ENCODE peak calls at places on chromosomes 6 and 20, in four cellular contexts. W is A549, S is HepG2, V is IMR-90. E is an unnamed sample.

GRCh38 chr20:46148313-46149213 is 30.4 kb downstream of the CD40 start:
- DNase-seq in W (no peak), S (no peak), V (no peak), E (peak)

GRCh38 chr6:40806479-40806878 is 219.3 kb upstream of the LRFN2 start:
- DNase-seq in V (no peak), S (no peak), W (no peak), E (no peak)

GRCh38 chr6:160510199-160510598 is 153.9 kb downstream of the LPA start:
- DNase-seq in V (peak), W (no peak), S (no peak), E (no peak)

GRCh38 chr6:145906144-145906543 is 58.0 kb downstream of the SHPRH start:
- DNase-seq in W (no peak), V (no peak), S (no peak), E (no peak)

GRCh38 chr6:14804444-14805210 is 441.2 kb upstream of the JARID2 start:
- DNase-seq in V (peak), W (no peak), S (peak), E (peak)

GRCh38 chr20:45010399-45010828 is 44.1 kb downstream of the STK4 start:
- DNase-seq in W (no peak), V (peak), S (no peak), E (no peak)

GRCh38 chr6:143408151-143408786 is 42.2 kb downstream of the ADAT2 start:
- DNase-seq in W (no peak), V (no peak), S (no peak), E (no peak)

GRCh38 chr6:121157913-121158312 is 176.4 kb downstream of the TBC1D32 start:
- DNase-seq in V (peak), W (no peak), S (no peak), E (no peak)

GRCh38 chr20:47133809-47134456 is 222.6 kb downstream of the ZMYND8 start:
- DNase-seq in W (peak), V (peak), S (no peak), E (no peak)

GRCh38 chr20:46011631-46012482 is 3.1 kb downstream of the MMP9 start:
- DNase-seq in S (peak), V (peak), W (peak), E (peak)

GRCh38 chr20:642398-643174 is 10.4 kb downstream of the SRXN1 start:
- DNase-seq in V (no peak), W (no peak), S (peak), E (peak)

GRCh38 chr6:96837138-96837971 is at the start of gene GPR63:
- DNase-seq in W (peak), V (peak), S (peak), E (peak)

GRCh38 chr20:53794529-53795115 is 201.0 kb upstream of the ZNF217 start:
- DNase-seq in V (peak), S (no peak), W (no peak), E (no peak)

GRCh38 chr20:53795170-53795569 is 201.5 kb upstream of the ZNF217 start:
- DNase-seq in S (no peak), V (peak), W (no peak), E (no peak)

GRCh38 chr20:53789913-53790675 is 196.5 kb upstream of the ZNF217 start:
- DNase-seq in S (no peak), W (no peak), V (no peak), E (no peak)

GRCh38 chr20:53793783-53794383 is 200.2 kb upstream of the ZNF217 start:
- DNase-seq in S (no peak), V (no peak), W (no peak), E (no peak)

DNA sequence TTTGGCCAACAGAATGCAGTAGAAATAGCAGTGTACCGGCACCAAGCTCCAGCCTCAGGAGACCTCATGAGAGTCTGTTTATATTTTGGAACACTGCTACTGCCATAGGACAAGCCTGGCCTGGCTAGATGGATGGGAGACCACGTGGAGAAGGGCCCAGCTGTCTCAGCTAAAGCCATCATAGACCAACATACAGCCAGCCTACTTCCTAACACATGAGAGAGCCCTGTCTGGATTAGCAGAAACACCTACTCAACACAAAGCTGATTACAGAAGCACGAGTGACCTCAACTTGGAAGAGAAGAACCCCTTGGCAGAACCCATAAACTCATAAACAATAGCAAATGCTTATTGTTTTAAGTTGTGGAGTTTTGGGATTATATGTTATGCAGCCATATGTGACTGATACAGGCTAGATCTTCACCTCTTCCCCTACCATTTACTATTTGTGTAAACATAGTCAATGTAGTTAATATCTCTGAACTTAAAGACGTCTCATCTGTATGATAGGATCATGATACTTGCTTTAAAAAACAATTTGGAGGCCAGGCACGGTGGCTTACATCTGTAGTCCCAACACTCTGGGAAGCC is 199.4 kb upstream of the ZNF217 start:
- DNase-seq in V (no peak), S (no peak), W (no peak), E (no peak)
- TF ChIP-seq RFX5 in V (no peak), S (no peak), W (no peak), E (no peak)

GRCh38 chr6:158645064-158646022 is 800 bp upstream of the DYNLT1 start:
- DNase-seq in V (no peak), S (no peak), W (no peak), E (no peak)

GRCh38 chr6:158642097-158642601 is 2.4 kb downstream of the DYNLT1 start:
- DNase-seq in S (no peak), W (no peak), V (peak), E (no peak)

GRCh38 chr6:158644227-158645063 is at the start of gene DYNLT1:
- DNase-seq in W (peak), V (peak), S (peak), E (peak)

GRCh38 chr6:158640519-158640918 is 4.0 kb downstream of the DYNLT1 start:
- DNase-seq in S (no peak), V (no peak), W (no peak), E (no peak)

DNA sequence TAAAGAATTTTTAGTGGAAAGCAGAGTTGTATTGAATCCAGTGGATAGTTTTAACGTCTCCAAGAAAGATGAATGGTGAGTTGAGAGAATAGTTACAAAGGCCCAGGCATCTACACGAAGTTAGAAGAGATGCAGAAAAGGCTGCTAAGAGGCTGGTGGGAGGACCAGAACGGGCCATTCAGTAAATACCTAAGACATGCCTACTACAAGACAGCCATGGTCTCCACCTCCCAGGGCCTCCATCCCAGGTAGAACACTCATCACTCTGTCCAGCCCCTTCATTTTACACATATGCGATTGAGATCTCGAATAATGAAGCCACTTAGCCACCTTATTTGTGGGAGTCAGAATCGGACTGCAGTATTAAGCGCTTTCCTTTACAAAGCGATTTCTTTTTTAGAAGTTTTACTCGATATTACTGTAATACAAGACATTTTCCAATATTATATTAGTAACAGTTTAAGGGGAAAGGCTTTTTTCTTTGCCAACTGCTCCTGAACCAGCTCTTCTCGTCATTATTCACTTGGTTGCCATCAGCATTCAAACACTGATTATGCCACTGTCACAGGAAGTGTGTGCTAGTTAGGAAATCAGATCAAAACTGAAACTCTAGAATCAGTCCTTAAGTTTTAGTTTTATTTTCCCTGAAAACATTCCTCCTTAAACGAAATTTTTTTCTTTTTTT is 1.6 kb downstream of the DYNLT1 start:
- DNase-seq in W (no peak), S (no peak), V (peak), E (no peak)
- TF ChIP-seq RFX5 in W (no peak), S (no peak), V (no peak), E (no peak)

GRCh38 chr6:95519228-95520037 is 57.9 kb upstream of the MANEA start:
- DNase-seq in V (no peak), S (no peak), W (no peak), E (no peak)

GRCh38 chr6:95518630-95519227 is 58.6 kb upstream of the MANEA start:
- DNase-seq in W (no peak), V (no peak), S (no peak), E (no peak)

GRCh38 chr6:95521181-95521580 is 56.2 kb upstream of the MANEA start:
- DNase-seq in S (no peak), W (no peak), V (no peak), E (no peak)

GRCh38 chr6:95515975-95516374 is 61.4 kb upstream of the MANEA start:
- DNase-seq in S (no peak), V (no peak), W (no peak), E (no peak)

DNA sequence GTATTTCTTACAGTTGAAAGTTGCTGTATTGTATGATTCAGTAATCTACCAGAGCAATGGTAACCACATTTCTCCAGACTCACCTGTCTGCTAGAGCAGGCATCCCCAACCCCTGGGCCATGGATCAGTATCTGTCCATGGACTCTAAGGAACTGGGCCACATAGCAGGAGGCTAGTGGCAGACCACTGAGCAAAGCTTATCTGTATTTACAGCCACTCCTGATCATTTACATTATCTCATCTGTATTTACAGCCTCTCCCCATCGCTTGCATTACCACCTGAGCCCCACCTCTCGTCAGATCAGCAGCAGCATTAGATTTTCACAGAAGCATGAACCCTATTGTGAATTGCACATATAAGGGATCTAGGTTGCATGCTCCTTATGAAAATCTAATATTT is 60.3 kb upstream of the MANEA start:
- DNase-seq in V (no peak), W (no peak), S (no peak), E (no peak)
- TF ChIP-seq RFX5 in V (no peak), W (no peak), S (no peak), E (no peak)

DNA sequence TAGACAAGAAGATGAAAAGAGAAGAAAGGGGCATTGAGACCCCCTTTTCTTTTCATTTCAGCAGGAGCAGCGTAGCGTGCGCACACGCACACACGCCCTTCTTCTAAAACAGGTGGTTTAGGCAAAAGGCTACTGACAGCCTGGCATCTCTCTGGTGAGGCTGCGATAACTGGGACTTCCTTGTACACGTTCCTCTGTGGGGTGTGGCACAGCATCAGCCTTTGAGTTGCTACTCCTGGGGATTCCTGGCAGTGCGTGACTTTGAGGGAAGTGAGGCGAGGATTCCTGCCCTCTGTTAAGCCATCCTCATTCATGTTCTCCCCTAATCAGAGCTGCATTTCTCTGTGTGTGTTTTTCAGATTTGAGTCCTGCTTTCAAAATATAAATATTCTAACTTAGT is 94.7 kb downstream of the TMEM170B start:
- DNase-seq in W (peak), S (no peak), V (peak), E (no peak)
- TF ChIP-seq RFX5 in W (no peak), S (no peak), V (no peak), E (no peak)

GRCh38 chr6:112941613-112942012 is 594.5 kb downstream of the RFPL4B start:
- DNase-seq in S (no peak), V (peak), W (no peak), E (no peak)

GRCh38 chr6:112936079-112936472 is 588.9 kb downstream of the RFPL4B start:
- DNase-seq in W (no peak), S (no peak), V (no peak), E (no peak)

GRCh38 chr6:112938656-112939055 is 591.5 kb downstream of the RFPL4B start:
- DNase-seq in W (no peak), S (no peak), V (no peak), E (no peak)

GRCh38 chr6:112936476-112936875 is 589.3 kb downstream of the RFPL4B start:
- DNase-seq in V (peak), W (no peak), S (no peak), E (no peak)

DNA sequence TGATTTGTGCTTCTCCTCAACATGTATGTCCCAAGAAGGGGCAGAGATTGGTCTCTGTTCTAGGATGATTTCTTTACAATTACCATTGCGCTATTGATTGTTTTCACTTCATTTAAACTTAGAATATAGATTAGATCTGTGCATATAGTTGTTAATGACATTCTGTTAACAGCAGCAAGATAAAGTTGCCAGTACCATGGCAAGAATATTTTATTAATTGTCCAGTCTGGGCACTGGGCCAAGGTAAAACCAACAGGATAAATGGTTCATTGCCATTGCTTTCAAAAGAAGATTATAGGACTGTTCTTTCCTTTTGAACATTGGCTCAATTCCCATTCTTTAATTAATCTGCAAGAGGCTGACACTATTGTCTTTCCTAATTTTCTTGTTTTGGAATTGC is 592.4 kb downstream of the RFPL4B start:
- DNase-seq in W (no peak), V (no peak), S (no peak), E (peak)
- TF ChIP-seq RFX5 in W (no peak), V (no peak), S (no peak), E (no peak)

GRCh38 chr6:12058164-12058926 is 46.2 kb downstream of the HIVEP1 start:
- DNase-seq in S (no peak), W (no peak), V (no peak), E (no peak)

GRCh38 chr6:12064125-12064524 is 52.0 kb downstream of the HIVEP1 start:
- DNase-seq in W (no peak), V (peak), S (no peak), E (no peak)

GRCh38 chr6:12064538-12064937 is 52.4 kb downstream of the HIVEP1 start:
- DNase-seq in V (no peak), W (no peak), S (no peak), E (no peak)

GRCh38 chr6:12062605-12063004 is 50.5 kb downstream of the HIVEP1 start:
- DNase-seq in V (no peak), S (no peak), W (no peak), E (no peak)

DNA sequence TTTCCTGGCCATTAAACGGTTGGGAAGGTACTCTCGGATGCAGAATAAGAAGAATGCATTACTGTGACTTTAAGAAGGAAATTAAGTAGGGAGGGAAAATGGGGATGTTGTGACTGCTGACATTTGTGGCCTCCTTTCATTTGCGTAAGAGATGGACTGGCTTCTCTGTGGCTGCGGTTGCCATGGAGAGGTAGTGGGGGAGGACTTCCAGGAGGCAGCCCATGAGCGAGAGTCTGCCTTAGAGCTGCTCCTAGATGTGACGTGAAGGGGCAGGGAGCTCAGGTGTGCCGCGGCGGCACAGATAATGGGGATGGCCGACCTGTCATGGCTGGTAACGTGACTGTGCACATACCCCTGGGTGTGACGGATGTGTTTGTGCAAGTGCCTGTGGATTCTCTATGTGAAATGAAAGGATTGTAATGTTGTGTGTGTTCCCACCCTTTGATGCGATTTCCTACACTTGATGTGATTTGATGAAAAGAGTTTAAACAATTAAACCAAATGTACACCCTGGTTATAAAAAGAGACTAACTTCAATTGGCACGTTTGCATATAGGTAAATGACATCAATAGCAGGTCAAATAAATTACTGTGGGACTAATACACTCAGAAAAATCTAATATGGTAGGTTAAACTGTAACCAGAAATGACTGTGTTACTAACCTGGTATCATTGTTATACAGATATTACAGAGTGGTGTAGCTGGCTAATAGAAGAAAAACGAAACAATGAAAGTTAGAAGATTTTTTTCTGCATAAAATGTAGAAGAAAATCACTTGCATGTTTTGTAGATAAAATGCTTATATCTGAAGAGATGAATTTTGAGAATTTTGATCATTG is 48.9 kb downstream of the HIVEP1 start:
- DNase-seq in S (no peak), W (peak), V (peak), E (no peak)
- TF ChIP-seq RFX5 in S (no peak), W (no peak), V (no peak), E (no peak)

E was measured in SK-N-SH.